ENCODE peak calls at places on chromosome 10, in ten cellular contexts. R is GM12865, M is Panc1, W is astrocyte of the cerebellum, L is body of pancreas, I is lower lobe of right lung, U is brain microvascular endothelial cell, O is IMR-90, N is HepG2, G is Caco-2. A is an unnamed sample.

GRCh38 chr10:131010965-131011575 is 300.5 kb downstream of the TCERG1L start:
- DNase-seq in R (no peak), M (no peak), W (no peak), L (no peak), I (no peak), U (no peak), O (no peak), N (no peak), G (no peak), A (no peak)

GRCh38 chr10:131242007-131242406 is 69.5 kb downstream of the TCERG1L start:
- DNase-seq in R (no peak), M (no peak), W (no peak), L (peak), I (peak), U (no peak), O (no peak), N (peak), G (peak), A (no peak)

GRCh38 chr10:132700168-132701098 is 85.5 kb downstream of the NKX6-2 start:
- DNase-seq in R (no peak), M (no peak), W (no peak), L (no peak), I (peak), U (peak), O (peak), N (no peak), G (no peak), A (no peak)

GRCh38 chr10:33381897-33382578 is 47.6 kb upstream of the NRP1 start:
- DNase-seq in R (no peak), M (no peak), W (peak), L (no peak), I (no peak), U (no peak), O (peak), N (peak), G (no peak), A (peak)

GRCh38 chr10:44969854-44970253 is 8.8 kb downstream of the DEPP1 start:
- DNase-seq in R (no peak), M (no peak), W (no peak), L (peak), I (no peak), U (no peak), O (no peak), N (no peak), G (no peak), A (no peak)

GRCh38 chr10:18332484-18332883 is 192.3 kb downstream of the CACNB2 start:
- DNase-seq in R (no peak), M (no peak), W (no peak), L (no peak), I (no peak), U (no peak), O (no peak), N (no peak), G (no peak), A (no peak)

GRCh38 chr10:30455816-30456215 is 21.8 kb downstream of the MAP3K8 start:
- DNase-seq in R (peak), M (no peak), W (no peak), L (no peak), I (no peak), U (no peak), O (no peak), N (no peak), G (no peak), A (no peak)

GRCh38 chr10:1598393-1599153 is 138.8 kb downstream of the ADARB2 start:
- DNase-seq in R (peak), M (no peak), W (no peak), L (no peak), I (no peak), U (no peak), O (no peak), N (no peak), G (no peak), A (no peak)

GRCh38 chr10:43069597-43069996 is 7.3 kb upstream of the RET start:
- DNase-seq in R (no peak), M (no peak), W (no peak), L (no peak), I (no peak), U (no peak), O (no peak), N (no peak), G (no peak), A (no peak)

GRCh38 chr10:128274938-128275337 is 148.7 kb upstream of the MKI67 start:
- DNase-seq in R (peak), M (no peak), W (no peak), L (no peak), I (no peak), U (no peak), O (no peak), N (no peak), G (no peak), A (no peak)

GRCh38 chr10:34018129-34018528 is 683.7 kb upstream of the NRP1 start:
- DNase-seq in R (no peak), M (no peak), W (no peak), L (no peak), I (no peak), U (peak), O (peak), N (no peak), G (no peak), A (no peak)

GRCh38 chr10:66187096-66187733 is 738.6 kb upstream of the LRRTM3 start:
- DNase-seq in R (no peak), M (no peak), W (peak), L (no peak), I (no peak), U (no peak), O (no peak), N (no peak), G (no peak), A (no peak)

GRCh38 chr10:28906011-28906411 is 228.7 kb downstream of the BAMBI start:
- DNase-seq in R (no peak), M (no peak), W (no peak), L (no peak), I (no peak), U (no peak), O (no peak), N (no peak), G (peak), A (no peak)

GRCh38 chr10:104689547-104689946 is 48.5 kb downstream of the SORCS3 start:
- DNase-seq in R (no peak), M (no peak), W (no peak), L (no peak), I (no peak), U (no peak), O (no peak), N (no peak), G (no peak), A (no peak)

GRCh38 chr10:33335800-33336605 is 1.5 kb upstream of the NRP1 start:
- DNase-seq in R (no peak), M (no peak), W (no peak), L (peak), I (peak), U (peak), O (peak), N (no peak), G (peak), A (no peak)

GRCh38 chr10:30454744-30455498 is 20.9 kb downstream of the MAP3K8 start:
- DNase-seq in R (no peak), M (no peak), W (peak), L (no peak), I (no peak), U (peak), O (peak), N (no peak), G (no peak), A (no peak)

GRCh38 chr10:122957474-122957873 is 3.4 kb upstream of the C10orf88 start:
- DNase-seq in R (no peak), M (no peak), W (no peak), L (no peak), I (no peak), U (peak), O (peak), N (peak), G (peak), A (no peak)

GRCh38 chr10:89391882-89392756 is at the start of gene IFIT1:
- DNase-seq in R (peak), M (no peak), W (peak), L (peak), I (no peak), U (peak), O (peak), N (peak), G (no peak), A (peak)

GRCh38 chr10:47340613-47341170 is 7.5 kb upstream of the RBP3 start:
- DNase-seq in R (peak), M (peak), W (peak), L (peak), I (no peak), U (peak), O (peak), N (peak), G (peak), A (peak)

GRCh38 chr10:93357680-93358079 is 124.5 kb downstream of the MYOF start:
- DNase-seq in R (peak), M (no peak), W (no peak), L (no peak), I (no peak), U (no peak), O (peak), N (peak), G (peak), A (no peak)

GRCh38 chr10:47040041-47040491 is 128.8 kb downstream of the PTPN20 start:
- DNase-seq in R (no peak), M (no peak), W (no peak), L (peak), I (no peak), U (no peak), O (no peak), N (no peak), G (no peak), A (no peak)

GRCh38 chr10:112208292-112208691 is 24.7 kb upstream of the GPAM start:
- DNase-seq in R (no peak), M (no peak), W (no peak), L (no peak), I (no peak), U (no peak), O (peak), N (no peak), G (no peak), A (no peak)

GRCh38 chr10:70337201-70337651 is 45.2 kb downstream of the LRRC20 start:
- DNase-seq in R (no peak), M (no peak), W (peak), L (no peak), I (no peak), U (no peak), O (peak), N (no peak), G (no peak), A (peak)

GRCh38 chr10:3935933-3936359 is 150.9 kb upstream of the KLF6 start:
- DNase-seq in R (peak), M (no peak), W (no peak), L (peak), I (no peak), U (no peak), O (no peak), N (no peak), G (no peak), A (no peak)

GRCh38 chr10:75107756-75108683 is 3.4 kb upstream of the SAMD8 start:
- DNase-seq in R (no peak), M (no peak), W (no peak), L (no peak), I (no peak), U (no peak), O (no peak), N (no peak), G (no peak), A (no peak)

GRCh38 chr10:100890696-100891271 is 22.0 kb upstream of the SLF2 start:
- DNase-seq in R (no peak), M (no peak), W (peak), L (no peak), I (no peak), U (peak), O (peak), N (peak), G (no peak), A (peak)

GRCh38 chr10:113520606-113521481 is 32.0 kb upstream of the HABP2 start:
- DNase-seq in R (peak), M (peak), W (peak), L (peak), I (peak), U (peak), O (peak), N (peak), G (peak), A (no peak)

GRCh38 chr10:1853801-1854200 is 116.5 kb upstream of the ADARB2 start:
- DNase-seq in R (no peak), M (no peak), W (no peak), L (no peak), I (no peak), U (no peak), O (no peak), N (no peak), G (no peak), A (no peak)

GRCh38 chr10:3666525-3667302 is 118.3 kb downstream of the KLF6 start:
- DNase-seq in R (no peak), M (no peak), W (no peak), L (no peak), I (peak), U (no peak), O (no peak), N (no peak), G (no peak), A (no peak)

GRCh38 chr10:66321746-66322145 is 604.1 kb upstream of the LRRTM3 start:
- DNase-seq in R (no peak), M (no peak), W (no peak), L (no peak), I (no peak), U (no peak), O (no peak), N (no peak), G (no peak), A (no peak)

GRCh38 chr10:13206546-13207443 is 27.4 kb downstream of the UCMA start:
- DNase-seq in R (peak), M (no peak), W (peak), L (no peak), I (no peak), U (peak), O (peak), N (peak), G (peak), A (peak)

GRCh38 chr10:84588971-84589370 is 260.6 kb downstream of the CCSER2 start:
- DNase-seq in R (no peak), M (no peak), W (no peak), L (no peak), I (no peak), U (no peak), O (no peak), N (no peak), G (no peak), A (no peak)

GRCh38 chr10:131653550-131654470 is 247.0 kb upstream of the PPP2R2D start:
- DNase-seq in R (no peak), M (no peak), W (no peak), L (no peak), I (no peak), U (no peak), O (no peak), N (no peak), G (no peak), A (no peak)

GRCh38 chr10:75099952-75100763 is 11.3 kb upstream of the SAMD8 start:
- DNase-seq in R (peak), M (no peak), W (peak), L (peak), I (peak), U (peak), O (peak), N (peak), G (peak), A (no peak)

GRCh38 chr10:96288151-96288621 is 16.0 kb upstream of the DNTT start:
- DNase-seq in R (peak), M (no peak), W (no peak), L (no peak), I (no peak), U (no peak), O (no peak), N (no peak), G (no peak), A (no peak)

GRCh38 chr10:96283756-96284155 is 12.4 kb upstream of the BLNK start:
- DNase-seq in R (no peak), M (no peak), W (no peak), L (no peak), I (no peak), U (no peak), O (no peak), N (no peak), G (peak), A (no peak)

GRCh38 chr10:96287392-96288105 is 16.2 kb upstream of the BLNK start:
- DNase-seq in R (peak), M (no peak), W (no peak), L (peak), I (no peak), U (no peak), O (no peak), N (peak), G (peak), A (peak)

GRCh38 chr10:96283351-96283750 is 12.0 kb upstream of the BLNK start:
- DNase-seq in R (no peak), M (no peak), W (no peak), L (no peak), I (no peak), U (no peak), O (no peak), N (no peak), G (no peak), A (no peak)

GRCh38 chr10:96285331-96285752 is 14.0 kb upstream of the BLNK start:
- DNase-seq in R (no peak), M (no peak), W (no peak), L (no peak), I (no peak), U (no peak), O (no peak), N (no peak), G (peak), A (no peak)
- TF ChIP-seq CTCF in R (no peak), M (no peak), W (no peak), L (no peak), I (no peak), U (no peak), O (no peak), N (no peak), G (no peak), A (no peak)

DNA sequence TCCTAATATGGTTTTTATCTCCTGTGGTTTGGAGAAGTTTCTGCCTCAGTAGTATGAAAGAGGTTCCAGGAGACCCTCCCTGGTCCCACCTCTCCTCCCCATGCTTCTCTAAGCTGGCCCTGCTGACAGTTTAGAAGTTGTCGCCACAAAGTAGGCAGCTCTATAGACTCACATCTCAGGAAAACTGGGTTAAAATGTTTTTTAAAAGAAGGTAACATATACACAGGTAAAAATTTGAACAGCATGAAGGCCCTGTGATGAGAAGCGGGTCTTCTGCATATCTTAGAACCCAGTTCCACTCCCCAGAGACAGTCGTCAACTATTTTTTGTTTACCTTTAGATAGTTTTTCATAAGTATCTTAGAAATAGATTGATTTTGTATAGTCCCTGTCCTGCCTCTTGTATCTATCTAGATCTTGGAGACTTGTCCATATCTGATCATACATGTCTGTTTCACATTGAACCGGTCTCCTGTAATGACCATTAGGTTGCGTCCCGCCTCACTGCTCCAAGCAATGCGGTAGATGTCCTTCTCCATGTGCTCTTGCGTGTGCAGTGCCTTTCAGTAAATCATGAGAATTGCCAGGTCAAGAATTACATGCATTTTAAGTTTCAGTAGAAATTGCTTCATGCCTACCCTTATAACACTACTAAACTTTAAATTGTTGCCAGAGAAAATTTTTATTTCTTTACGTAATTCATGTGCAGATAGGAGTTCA is 2.2 kb downstream of the DUSP5 start:
- DNase-seq in R (no peak), M (no peak), W (no peak), L (no peak), I (no peak), U (no peak), O (peak), N (no peak), G (no peak), A (no peak)
- H3K4me3 ChIP-seq in R (peak), M (peak), W (peak), L (no peak), I (peak), U (peak), O (peak), N (no peak), G (peak), A (peak)

DNA sequence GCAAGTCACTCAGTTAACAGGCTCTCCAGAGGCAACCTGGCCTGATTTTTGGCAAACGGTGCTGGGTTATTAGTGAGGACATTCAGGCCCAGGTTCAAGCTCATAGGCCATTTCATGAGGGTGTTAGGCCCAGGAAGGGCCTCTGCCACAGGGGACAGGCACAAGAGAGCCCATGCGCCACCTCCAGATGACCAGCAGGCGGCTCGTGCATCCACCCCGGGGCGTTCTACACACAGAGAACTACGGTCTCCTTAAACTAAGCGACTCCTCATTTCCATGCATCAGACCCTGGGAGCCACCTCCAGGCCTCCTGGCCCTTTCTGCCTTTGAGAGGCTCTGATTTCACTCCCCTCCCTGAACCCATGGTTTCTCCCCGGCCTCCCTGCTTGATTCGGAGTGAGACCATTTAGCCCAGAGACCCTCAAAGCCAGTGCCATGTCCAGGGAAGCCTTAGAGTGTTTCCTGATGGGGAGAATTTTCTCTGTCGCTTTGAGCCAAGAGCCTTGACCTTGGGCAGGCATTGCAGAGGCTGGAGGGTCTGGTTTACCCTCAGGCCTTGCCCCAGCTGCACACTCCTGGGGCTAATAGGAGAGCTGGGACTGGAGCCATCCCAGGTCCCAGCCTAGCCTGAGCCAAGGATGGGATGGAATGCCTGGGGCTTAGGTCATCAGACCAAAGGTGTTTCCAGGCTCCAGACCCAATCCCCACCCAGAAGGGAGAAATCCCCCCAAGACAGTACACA is 188.0 kb downstream of the GRID1 start:
- DNase-seq in R (peak), M (no peak), W (no peak), L (no peak), I (no peak), U (no peak), O (no peak), N (peak), G (peak), A (no peak)
- TF ChIP-seq CTCF in R (peak), M (peak), W (peak), L (no peak), I (peak), U (peak), O (peak), N (peak), G (peak), A (peak)

GRCh38 chr10:77590344-77591237 is 47.0 kb downstream of the KCNMA1 start:
- DNase-seq in R (no peak), M (no peak), W (no peak), L (peak), I (no peak), U (no peak), O (no peak), N (no peak), G (no peak), A (no peak)
- H3K4me3 ChIP-seq in R (no peak), M (no peak), W (no peak), L (no peak), I (no peak), U (no peak), O (no peak), N (no peak), G (no peak), A (no peak)

GRCh38 chr10:71436268-71436922 is 39.7 kb downstream of the CDH23 start:
- DNase-seq in R (no peak), M (no peak), W (no peak), L (no peak), I (no peak), U (no peak), O (no peak), N (no peak), G (no peak), A (no peak)
- TF ChIP-seq CTCF in R (no peak), M (no peak), W (no peak), L (no peak), I (no peak), U (no peak), O (no peak), N (no peak), G (no peak), A (no peak)

GRCh38 chr10:99534456-99534938 is 1.8 kb downstream of the NKX2-3 start:
- DNase-seq in R (no peak), M (no peak), W (no peak), L (no peak), I (no peak), U (no peak), O (no peak), N (no peak), G (no peak), A (no peak)

GRCh38 chr10:99531696-99532050 is 1.1 kb upstream of the NKX2-3 start:
- DNase-seq in R (no peak), M (no peak), W (no peak), L (no peak), I (no peak), U (no peak), O (no peak), N (no peak), G (no peak), A (no peak)

GRCh38 chr10:99533496-99534455 is 1.0 kb downstream of the NKX2-3 start:
- DNase-seq in R (no peak), M (no peak), W (no peak), L (no peak), I (no peak), U (no peak), O (no peak), N (no peak), G (no peak), A (no peak)

GRCh38 chr10:99532194-99532593 is 548 bp upstream of the NKX2-3 start:
- DNase-seq in R (no peak), M (no peak), W (no peak), L (no peak), I (no peak), U (no peak), O (no peak), N (no peak), G (no peak), A (no peak)

GRCh38 chr10:99532687-99533495 is at the start of gene NKX2-3:
- DNase-seq in R (peak), M (no peak), W (no peak), L (peak), I (peak), U (no peak), O (peak), N (no peak), G (peak), A (no peak)
- H3K4me3 ChIP-seq in R (no peak), M (peak), W (no peak), L (no peak), I (peak), U (no peak), O (no peak), N (no peak), G (peak), A (no peak)

A was measured in HFF-Myc.